ENCODE peak calls at places on chromosomes 5 and 9, in eight cellular contexts. A is tibial nerve, Z is WTC11, I is choroid plexus epithelial cell, Q is AG04449, C is KBM-7, J is fibroblast of lung, R is NCI-H1092. L is an unnamed sample.
A peak's percentile ranks its signal among the peaks of the same experiment; 100 is the strongest.

GRCh38 chr5:55055183-55055582 is 31.1 kb downstream of the GZMK start:
- DNase-seq in A (no peak), I (no peak), Z (no peak), J (no peak), C (no peak), R (no peak), Q (no peak), L (no peak)

GRCh38 chr9:91781906-91782305 is 168.1 kb downstream of the ROR2 start:
- DNase-seq in C (no peak), R (no peak), J (no peak), I (no peak), Q (no peak), Z (no peak), A (no peak), L (no peak)

GRCh38 chr9:107425110-107426025 is 64.2 kb downstream of the KLF4 start:
- DNase-seq in R (no peak), I (peak; percentile 66), A (peak; percentile 89), J (peak; percentile 41), Q (no peak), C (peak; percentile 64), Z (peak; percentile 79), L (no peak)

GRCh38 chr9:26112724-26113123 is 434.5 kb upstream of the TUSC1 start:
- DNase-seq in R (no peak), C (no peak), J (peak; percentile 18), A (no peak), Q (no peak), Z (no peak), I (no peak), L (peak; percentile 6)

GRCh38 chr9:122201641-122202040 is 27.1 kb downstream of the LHX6 start:
- DNase-seq in C (no peak), Q (no peak), Z (no peak), J (peak; percentile 63), A (no peak), I (peak; percentile 78), R (no peak), L (no peak)

GRCh38 chr9:26947736-26948135 is 694 bp upstream of the PLAA start:
- DNase-seq in Z (no peak), R (no peak), J (peak; percentile 26), I (no peak), Q (no peak), C (no peak), A (no peak), L (no peak)

GRCh38 chr9:36137392-36138004 is 965 bp downstream of the GLIPR2 start:
- DNase-seq in R (no peak), Z (peak; percentile 22), J (peak; percentile 16), A (no peak), C (no peak), I (peak; percentile 60), Q (no peak), L (no peak)

GRCh38 chr9:132411091-132411508 is 1.1 kb downstream of the CFAP77 start:
- DNase-seq in J (peak; percentile 14), I (peak; percentile 41), R (peak; percentile 60), C (peak; percentile 73), Z (peak; percentile 89), A (no peak), Q (no peak), L (no peak)

GRCh38 chr5:76041863-76042262 is 41.3 kb upstream of the SV2C start:
- DNase-seq in Q (no peak), R (no peak), I (no peak), C (peak; percentile 7), A (no peak), Z (peak; percentile 73), J (no peak), L (no peak)

GRCh38 chr5:34009610-34010009 is 1.8 kb upstream of the AMACR start:
- DNase-seq in A (no peak), I (no peak), C (no peak), R (no peak), Z (no peak), J (no peak), Q (no peak), L (no peak)

GRCh38 chr5:108729306-108729645 is 18.4 kb upstream of the FER start:
- DNase-seq in J (no peak), R (no peak), C (no peak), Q (no peak), Z (no peak), A (no peak), I (no peak), L (no peak)

GRCh38 chr9:114112325-114112724 is 13.2 kb upstream of the KIF12 start:
- DNase-seq in I (no peak), A (no peak), C (no peak), J (peak; percentile 12), R (no peak), Z (no peak), Q (no peak), L (no peak)

GRCh38 chr9:78312125-78312524 is 15.2 kb downstream of the PSAT1 start:
- DNase-seq in J (no peak), C (no peak), R (no peak), A (no peak), Q (no peak), I (no peak), Z (no peak), L (no peak)

GRCh38 chr9:126499911-126500599 is 113.7 kb upstream of the LMX1B start:
- DNase-seq in A (no peak), J (no peak), C (no peak), I (no peak), Q (no peak), R (no peak), Z (peak; percentile 36), L (no peak)

GRCh38 chr9:32776201-32776600 is 7.1 kb upstream of the TMEM215 start:
- DNase-seq in J (no peak), I (no peak), Z (no peak), A (no peak), R (no peak), C (no peak), Q (no peak), L (no peak)

GRCh38 chr9:121529237-121529987 is 29.8 kb upstream of the GGTA1 start:
- DNase-seq in Z (no peak), J (peak; percentile 94), R (peak; percentile 3), I (peak; percentile 92), A (peak; percentile 87), Q (peak; percentile 70), C (no peak), L (peak; percentile 46)

GRCh38 chr9:89779816-89780215 is 175.0 kb downstream of the GADD45G start:
- DNase-seq in I (no peak), A (no peak), C (no peak), Z (no peak), R (no peak), J (no peak), Q (no peak), L (no peak)

GRCh38 chr5:158485604-158486081 is 614.1 kb downstream of the EBF1 start:
- DNase-seq in C (no peak), Q (no peak), A (no peak), J (no peak), R (no peak), Z (no peak), I (peak; percentile 12), L (no peak)

GRCh38 chr9:135811796-135812195 is 95.5 kb downstream of the CAMSAP1 start:
- DNase-seq in A (no peak), J (no peak), R (peak; percentile 84), Q (no peak), Z (no peak), C (no peak), I (peak; percentile 38), L (no peak)

GRCh38 chr5:17224858-17225436 is 7.5 kb downstream of the BASP1 start:
- DNase-seq in J (peak; percentile 83), Z (no peak), C (no peak), A (no peak), Q (no peak), I (peak; percentile 58), R (no peak), L (no peak)

GRCh38 chr9:14316574-14317304 is 2.8 kb upstream of the NFIB start:
- DNase-seq in I (no peak), C (no peak), Z (peak; percentile 33), J (no peak), A (no peak), Q (no peak), R (peak; percentile 58), L (no peak)

GRCh38 chr5:62692946-62693713 is 114.5 kb downstream of the LRRC70 start:
- DNase-seq in I (no peak), Z (no peak), R (no peak), C (no peak), A (no peak), J (no peak), Q (no peak), L (no peak)

GRCh38 chr5:53991942-53992341 is 318.4 kb downstream of the ARL15 start:
- DNase-seq in A (no peak), Q (no peak), I (peak; percentile 34), R (no peak), C (peak; percentile 57), Z (no peak), J (no peak), L (no peak)

GRCh38 chr5:132411382-132411925 is 41.9 kb downstream of the SLC22A5 start:
- DNase-seq in I (no peak), J (no peak), Z (no peak), R (no peak), C (no peak), A (no peak), Q (no peak), L (no peak)

GRCh38 chr5:459562-460412 is 16.8 kb downstream of the EXOC3 start:
- DNase-seq in Q (no peak), Z (no peak), J (no peak), C (no peak), R (no peak), I (no peak), A (no peak), L (no peak)

GRCh38 chr5:104932431-104932830 is 1369.8 kb upstream of the NUDT12 start:
- DNase-seq in Z (peak; percentile 49), J (no peak), C (no peak), R (no peak), I (no peak), Q (no peak), A (no peak), L (no peak)

GRCh38 chr9:126491256-126491879 is 122.4 kb upstream of the LMX1B start:
- DNase-seq in R (peak; percentile 40), J (peak; percentile 46), A (no peak), Z (no peak), Q (no peak), C (peak; percentile 76), I (peak; percentile 83), L (no peak)

GRCh38 chr5:15452780-15453179 is 47.2 kb upstream of the FBXL7 start:
- DNase-seq in J (peak; percentile 23), Q (no peak), R (no peak), C (no peak), I (peak; percentile 83), Z (no peak), A (no peak), L (no peak)

GRCh38 chr5:78649816-78650561 is 1.4 kb upstream of the LHFPL2 start:
- DNase-seq in J (peak; percentile 81), C (no peak), A (no peak), Q (no peak), Z (peak; percentile 50), I (peak; percentile 89), R (no peak), L (no peak)

GRCh38 chr9:109447329-109448076 is 50.6 kb downstream of the PTPN3 start:
- DNase-seq in J (no peak), Q (no peak), Z (no peak), C (peak; percentile 75), I (no peak), A (no peak), R (no peak), L (no peak)

GRCh38 chr9:131271506-131271931 is 4.8 kb downstream of the FAM78A start:
- DNase-seq in Z (no peak), I (no peak), C (no peak), Q (no peak), A (no peak), J (no peak), R (no peak), L (no peak)

GRCh38 chr5:43536972-43537371 is 19.9 kb downstream of the PAIP1 start:
- DNase-seq in A (no peak), J (no peak), Z (no peak), C (no peak), Q (no peak), I (no peak), R (no peak), L (no peak)

GRCh38 chr5:156815988-156816599 is 34.0 kb upstream of the PPP1R2B start:
- DNase-seq in Z (peak; percentile 43), R (no peak), Q (no peak), I (peak; percentile 9), C (peak; percentile 22), J (peak; percentile 5), A (no peak), L (no peak)

GRCh38 chr9:26893030-26893676 is 551 bp upstream of the CAAP1 start:
- DNase-seq in A (no peak), Z (no peak), C (peak; percentile 29), I (no peak), R (no peak), Q (no peak), J (no peak), L (no peak)